ENCODE peak calls at places on chromosomes 13 and 19, in seven cellular contexts. D is ACHN, N is fibroblast of lung, P is NCI-H446, X is NCI-H510A treated with DMSO at 0.1 percent for 48 hours, F is bronchial epithelial cell, M is HFFc6. K is an unnamed sample.

GRCh38 chr13:30409911-30410704 is 12.2 kb upstream of the UBE2L5 start:
- DNase-seq in X (no peak), D (peak), F (peak), P (no peak), M (peak), N (peak), K (no peak)

GRCh38 chr13:70183041-70183440 is 74.8 kb upstream of the KLHL1 start:
- DNase-seq in F (peak), N (peak), P (no peak), D (peak), X (no peak), M (no peak), K (no peak)

GRCh38 chr13:38166121-38166520 is 183.5 kb upstream of the UFM1 start:
- DNase-seq in D (peak), F (peak), X (no peak), N (peak), M (peak), P (no peak), K (no peak)

GRCh38 chr19:45098521-45099464 is 5.8 kb downstream of the PPP1R37 start:
- DNase-seq in N (peak), F (no peak), M (no peak), D (no peak), P (peak), X (no peak), K (peak)

GRCh38 chr19:17424743-17425365 is 5.0 kb downstream of the MVB12A start:
- DNase-seq in P (no peak), X (peak), M (no peak), F (no peak), N (peak), D (no peak), K (no peak)

GRCh38 chr19:30999726-31000125 is 349.5 kb downstream of the TSHZ3 start:
- DNase-seq in N (peak), P (no peak), M (no peak), X (no peak), D (no peak), F (no peak), K (no peak)

GRCh38 chr13:109919715-109920375 is 133.5 kb upstream of the IRS2 start:
- DNase-seq in N (peak), P (no peak), M (peak), X (no peak), D (no peak), F (no peak), K (no peak)

GRCh38 chr13:32650705-32651311 is 64.6 kb downstream of the PDS5B start:
- DNase-seq in N (peak), D (peak), P (peak), M (peak), X (no peak), F (peak), K (no peak)

GRCh38 chr13:113350065-113350937 is 13.6 kb downstream of the GRTP1 start:
- DNase-seq in N (no peak), X (no peak), M (no peak), P (no peak), F (peak), D (no peak), K (no peak)

GRCh38 chr19:12938536-12939291 is at the start of gene CALR:
- DNase-seq in X (no peak), M (no peak), D (peak), P (no peak), F (no peak), N (peak), K (no peak)

GRCh38 chr19:50059045-50059444 is 33.2 kb downstream of the ZNF473 start:
- DNase-seq in F (no peak), N (no peak), P (no peak), D (no peak), X (no peak), M (no peak), K (no peak)

GRCh38 chr13:98480915-98481510 is 95.9 kb downstream of the STK24 start:
- DNase-seq in F (no peak), D (no peak), N (peak), M (peak), P (no peak), X (peak), K (no peak)

GRCh38 chr19:36008336-36008978 is at the start of gene SYNE4:
- DNase-seq in N (no peak), M (no peak), D (no peak), F (no peak), P (no peak), X (peak), K (no peak)

GRCh38 chr13:111589321-111589720 is 268.9 kb downstream of the TEX29 start:
- DNase-seq in F (no peak), P (no peak), N (no peak), D (no peak), M (no peak), X (no peak), K (no peak)

GRCh38 chr13:40152145-40152544 is 496.7 kb downstream of the COG6 start:
- DNase-seq in F (peak), X (no peak), N (peak), D (peak), P (no peak), M (peak), K (no peak)

GRCh38 chr13:20528451-20528850 is 2.8 kb upstream of the CRYL1 start:
- DNase-seq in M (no peak), D (no peak), F (no peak), N (no peak), P (no peak), X (no peak), K (no peak)

GRCh38 chr19:5308471-5309437 is 31.9 kb downstream of the PTPRS start:
- DNase-seq in M (no peak), P (peak), X (no peak), D (no peak), F (peak), N (peak), K (no peak)

GRCh38 chr19:15256708-15257331 is 24.6 kb upstream of the EPHX3 start:
- DNase-seq in F (no peak), N (no peak), P (no peak), D (no peak), X (no peak), M (no peak), K (no peak)

GRCh38 chr19:43639507-43640423 is at the start of gene CADM4:
- DNase-seq in P (peak), N (no peak), M (no peak), D (peak), F (no peak), X (no peak), K (no peak)

GRCh38 chr13:49635599-49636433 is 7.5 kb downstream of the ARL11 start:
- DNase-seq in X (peak), D (no peak), M (no peak), P (no peak), N (peak), F (peak), K (no peak)

GRCh38 chr13:55560331-55560730 is 1580.4 kb upstream of the PRR20A start:
- DNase-seq in N (no peak), P (no peak), M (no peak), D (no peak), F (no peak), X (no peak), K (no peak)

GRCh38 chr19:3019211-3019854 is 9.7 kb downstream of the TLE2 start:
- DNase-seq in X (no peak), F (no peak), N (no peak), P (no peak), D (no peak), M (no peak), K (no peak)

GRCh38 chr19:16457195-16457953 is 14.4 kb downstream of the EPS15L1 start:
- DNase-seq in D (peak), M (no peak), F (peak), P (peak), X (no peak), N (peak), K (no peak)